ENCODE peak calls at places on chromosomes 11 and 22, in ten cellular contexts. J, S, F, B, I, M, W, A, C and K are unnamed samples. For H3K9me3, the result is how much of the 10 kb centered on the place peaks cover.

GRCh38 chr22:37808294-37808657 is 542 bp downstream of the GCAT start:
- DNase-seq in J (no peak), S (peak), F (no peak), B (no peak), I (no peak), M (peak), W (peak), A (no peak), C (no peak), K (no peak)

GRCh38 chr11:67464411-67465189 is 4.5 kb downstream of the TMEM134 start:
- DNase-seq in J (peak), S (peak), F (peak), B (no peak), I (peak), M (peak), W (peak), A (peak), C (peak), K (peak)

GRCh38 chr11:66494935-66495334 is 14.7 kb downstream of the DPP3 start:
- DNase-seq in J (no peak), S (no peak), F (no peak), B (no peak), I (peak), M (no peak), W (no peak), A (no peak), C (no peak), K (no peak)

GRCh38 chr11:64925536-64926449 is 1.3 kb downstream of the PPP2R5B start:
- DNase-seq in J (no peak), S (no peak), F (peak), B (no peak), I (peak), M (no peak), W (peak), A (no peak), C (no peak), K (no peak)

GRCh38 chr11:13760115-13760514 is 91.6 kb downstream of the FAR1 start:
- DNase-seq in J (no peak), S (peak), F (no peak), B (no peak), I (no peak), M (peak), W (no peak), A (no peak), C (no peak), K (no peak)

GRCh38 chr11:100308202-100308601 is 378.9 kb upstream of the ARHGAP42 start:
- DNase-seq in J (no peak), S (no peak), F (no peak), B (no peak), I (no peak), M (no peak), W (no peak), A (no peak), C (no peak), K (no peak)

GRCh38 chr22:38817196-38817595 is 23.3 kb upstream of the DNAL4 start:
- DNase-seq in J (no peak), S (no peak), F (no peak), B (no peak), I (no peak), M (no peak), W (no peak), A (no peak), C (no peak), K (no peak)

GRCh38 chr11:121656333-121657090 is 203.7 kb upstream of the SORL1-AS1 start:
- DNase-seq in J (no peak), S (no peak), F (peak), B (no peak), I (peak), M (peak), W (no peak), A (peak), C (no peak), K (no peak)

GRCh38 chr11:82930229-82930628 is 28.7 kb downstream of the DDIAS start:
- DNase-seq in J (no peak), S (no peak), F (no peak), B (no peak), I (no peak), M (no peak), W (no peak), A (no peak), C (no peak), K (no peak)

GRCh38 chr11:126697937-126698336 is 302.6 kb downstream of the KIRREL3 start:
- DNase-seq in J (no peak), S (no peak), F (no peak), B (no peak), I (no peak), M (no peak), W (no peak), A (no peak), C (no peak), K (no peak)

GRCh38 chr11:109946322-109946846 is 146.8 kb upstream of the ZC3H12C start:
- DNase-seq in J (no peak), S (peak), F (peak), B (peak), I (peak), M (peak), W (peak), A (peak), C (peak), K (no peak)

GRCh38 chr11:126544311-126545056 is 189.0 kb downstream of the ST3GAL4 start:
- DNase-seq in J (no peak), S (peak), F (no peak), B (peak), I (peak), M (peak), W (peak), A (no peak), C (peak), K (no peak)

GRCh38 chr11:117819096-117820040 is 5.2 kb downstream of the FXYD2 start:
- DNase-seq in J (no peak), S (peak), F (peak), B (peak), I (peak), M (peak), W (peak), A (peak), C (peak), K (no peak)

GRCh38 chr11:288328-289144 is at the start of gene PGGHG:
- DNase-seq in J (peak), S (no peak), F (peak), B (no peak), I (peak), M (peak), W (peak), A (peak), C (no peak), K (peak)

GRCh38 chr11:23318670-23319069 is 458.4 kb upstream of the CCDC179 start:
- DNase-seq in J (no peak), S (no peak), F (no peak), B (no peak), I (no peak), M (no peak), W (no peak), A (no peak), C (no peak), K (no peak)

GRCh38 chr11:118396097-118396501 is 5.3 kb upstream of the ATP5MG start:
- DNase-seq in J (no peak), S (no peak), F (no peak), B (no peak), I (no peak), M (no peak), W (no peak), A (no peak), C (no peak), K (no peak)

GRCh38 chr11:117096140-117096972 is 1.9 kb downstream of the SIK3 start:
- DNase-seq in J (peak), S (no peak), F (peak), B (no peak), I (peak), M (no peak), W (no peak), A (no peak), C (no peak), K (no peak)

GRCh38 chr11:107123022-107123421 is 104.7 kb upstream of the GUCY1A2 start:
- DNase-seq in J (no peak), S (no peak), F (no peak), B (no peak), I (no peak), M (no peak), W (no peak), A (no peak), C (no peak), K (no peak)

GRCh38 chr11:62124186-62125113 is 639 bp downstream of the INCENP start:
- DNase-seq in J (no peak), S (peak), F (peak), B (no peak), I (peak), M (peak), W (peak), A (no peak), C (no peak), K (no peak)

GRCh38 chr11:118998822-118999221 is 884 bp downstream of the CENATAC start:
- DNase-seq in J (no peak), S (peak), F (no peak), B (peak), I (peak), M (peak), W (no peak), A (no peak), C (no peak), K (no peak)

GRCh38 chr11:128297111-128297651 is 290.2 kb downstream of the ETS1 start:
- DNase-seq in J (no peak), S (peak), F (no peak), B (no peak), I (no peak), M (no peak), W (no peak), A (no peak), C (no peak), K (no peak)

GRCh38 chr11:69310934-69311766 is 17.2 kb downstream of the MYEOV start:
- DNase-seq in J (no peak), S (no peak), F (no peak), B (no peak), I (no peak), M (no peak), W (no peak), A (no peak), C (no peak), K (no peak)

GRCh38 chr11:45024357-45024756 is 73.7 kb upstream of the TP53I11 start:
- DNase-seq in J (no peak), S (no peak), F (no peak), B (no peak), I (no peak), M (no peak), W (no peak), A (no peak), C (no peak), K (no peak)

GRCh38 chr11:100695911-100696310 is 8.8 kb downstream of the ARHGAP42 start:
- DNase-seq in J (no peak), S (no peak), F (peak), B (no peak), I (no peak), M (no peak), W (no peak), A (no peak), C (no peak), K (no peak)

GRCh38 chr11:57598831-57599155 is 1.3 kb downstream of the SERPING1 start:
- DNase-seq in J (no peak), S (peak), F (no peak), B (no peak), I (no peak), M (peak), W (no peak), A (no peak), C (no peak), K (no peak)

GRCh38 chr11:44559207-44559943 is 6.1 kb upstream of the CD82 start:
- DNase-seq in J (no peak), S (no peak), F (no peak), B (no peak), I (peak), M (no peak), W (no peak), A (no peak), C (peak), K (no peak)

GRCh38 chr22:41927813-41928212 is 1.2 kb upstream of the TNFRSF13C start:
- DNase-seq in J (no peak), S (no peak), F (no peak), B (no peak), I (no peak), M (no peak), W (no peak), A (no peak), C (no peak), K (no peak)

DNA sequence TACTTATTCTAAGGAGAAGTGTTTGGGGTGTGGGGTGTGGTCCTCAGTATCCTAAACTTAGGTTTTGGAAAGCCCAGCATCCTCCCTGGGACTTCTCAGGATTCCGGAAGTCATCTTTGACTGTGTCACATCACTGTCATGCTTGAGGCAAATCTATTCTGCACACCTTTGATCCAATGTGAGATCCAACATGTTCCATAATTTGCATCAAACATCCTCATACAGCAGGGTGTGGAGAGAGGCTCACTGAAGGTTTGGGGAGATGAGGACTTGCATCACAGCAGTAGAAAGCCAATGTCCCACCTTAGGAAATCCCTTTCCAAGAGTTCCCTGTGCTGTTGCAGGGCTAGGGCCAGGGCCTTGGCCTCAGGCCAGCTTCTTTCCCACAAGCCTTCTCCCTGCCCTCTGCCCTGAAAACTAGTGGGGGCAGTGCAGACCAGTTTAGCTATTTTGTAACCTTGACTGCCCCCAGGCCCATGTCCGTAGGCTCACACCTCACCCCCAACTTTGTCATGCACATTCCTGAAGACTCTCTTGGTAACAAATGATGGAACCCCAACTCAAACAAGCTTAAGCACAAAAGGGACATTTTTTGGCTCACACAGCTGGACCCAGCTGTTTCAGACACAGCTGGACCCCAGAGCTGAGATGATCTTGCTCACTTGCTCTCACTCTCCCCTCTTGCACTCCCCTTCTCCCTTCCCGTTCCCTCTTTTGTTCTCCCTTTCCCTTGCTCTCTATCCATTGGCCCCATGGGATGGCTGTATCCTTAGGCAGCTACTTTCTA is 46.7 kb downstream of the KCNQ1OT1 start:
- DNase-seq in J (no peak), S (no peak), F (no peak), B (no peak), I (no peak), M (no peak), W (no peak), A (no peak), C (no peak), K (no peak)
- H3K9me3 ChIP-seq in J (under half), S (half or more), F (under half), B (half or more), I (under half), M (under half), W (under half), A (under half), C (under half), K (under half)

GRCh38 chr11:39817248-39817647 is 1642.2 kb downstream of the LRRC4C start:
- DNase-seq in J (no peak), S (no peak), F (no peak), B (no peak), I (no peak), M (no peak), W (no peak), A (no peak), C (no peak), K (no peak)
- H3K9me3 ChIP-seq in J (under half), S (under half), F (under half), B (under half), I (under half), M (under half), W (under half), A (under half), C (under half), K (under half)

GRCh38 chr11:32436751-32437405 is 1.5 kb upstream of the WT1 start:
- DNase-seq in J (no peak), S (no peak), F (no peak), B (no peak), I (peak), M (no peak), W (no peak), A (no peak), C (no peak), K (no peak)

GRCh38 chr11:32434387-32435151 is 770 bp downstream of the WT1 start:
- DNase-seq in J (no peak), S (no peak), F (no peak), B (no peak), I (peak), M (no peak), W (no peak), A (no peak), C (no peak), K (no peak)

GRCh38 chr11:32435947-32436750 is 810 bp upstream of the WT1 start:
- DNase-seq in J (no peak), S (no peak), F (no peak), B (no peak), I (peak), M (no peak), W (no peak), A (no peak), C (no peak), K (no peak)

GRCh38 chr11:32435152-32435480 is 223 bp downstream of the WT1 start:
- DNase-seq in J (no peak), S (no peak), F (no peak), B (no peak), I (no peak), M (no peak), W (no peak), A (no peak), C (no peak), K (no peak)

DNA sequence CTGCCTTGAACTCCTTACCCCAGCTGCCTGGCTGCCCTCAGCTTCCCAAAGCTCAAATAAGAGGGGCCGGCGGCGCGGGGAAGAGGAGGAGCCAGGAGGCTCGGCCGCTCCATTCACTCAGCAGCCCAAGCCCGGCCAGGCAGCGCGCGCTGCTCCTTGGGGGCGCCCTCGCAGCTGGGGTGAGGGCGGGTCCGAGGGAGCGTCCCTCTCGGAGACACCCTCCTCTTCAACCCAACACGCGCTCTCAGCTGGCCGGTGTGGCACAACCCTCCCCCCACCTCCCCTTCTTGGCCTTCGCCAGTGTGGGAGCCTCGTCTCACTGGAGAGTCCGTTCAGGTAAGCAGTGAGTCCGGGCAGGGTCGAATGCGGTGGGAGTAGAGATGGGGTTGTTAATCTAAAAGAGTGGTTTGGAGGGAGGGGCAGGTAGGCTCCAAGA is at the start of gene WT1:
- DNase-seq in J (no peak), S (no peak), F (no peak), B (no peak), I (peak), M (no peak), W (no peak), A (no peak), C (no peak), K (no peak)
- H3K9me3 ChIP-seq in J (under half), S (under half), F (under half), B (under half), I (under half), M (under half), W (under half), A (under half), C (under half), K (under half)

DNA sequence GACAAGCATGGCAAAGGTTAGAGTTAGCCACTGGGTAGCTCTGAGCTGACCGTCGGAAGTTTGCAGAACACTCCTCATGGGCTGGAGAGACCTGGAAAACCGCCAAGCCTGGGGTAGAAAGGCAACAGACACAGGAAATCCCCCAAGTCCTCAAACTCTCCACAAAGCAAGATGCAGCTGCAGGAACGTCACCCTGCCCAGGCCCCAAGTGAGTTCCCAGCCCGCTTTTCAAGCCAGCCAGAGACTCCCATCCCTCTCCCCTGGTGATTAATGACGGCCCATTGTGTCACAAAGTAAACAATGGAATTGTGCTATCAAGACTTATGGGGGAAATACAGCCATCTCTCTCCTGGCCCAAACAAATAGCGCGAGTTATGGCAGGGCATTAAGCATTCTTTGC is 633.0 kb downstream of the TBC1D22A start:
- DNase-seq in J (no peak), S (peak), F (no peak), B (no peak), I (no peak), M (peak), W (peak), A (no peak), C (no peak), K (no peak)
- H3K9me3 ChIP-seq in J (under half), S (under half), F (under half), B (under half), I (under half), M (under half), W (under half), A (under half), C (under half), K (under half)

DNA sequence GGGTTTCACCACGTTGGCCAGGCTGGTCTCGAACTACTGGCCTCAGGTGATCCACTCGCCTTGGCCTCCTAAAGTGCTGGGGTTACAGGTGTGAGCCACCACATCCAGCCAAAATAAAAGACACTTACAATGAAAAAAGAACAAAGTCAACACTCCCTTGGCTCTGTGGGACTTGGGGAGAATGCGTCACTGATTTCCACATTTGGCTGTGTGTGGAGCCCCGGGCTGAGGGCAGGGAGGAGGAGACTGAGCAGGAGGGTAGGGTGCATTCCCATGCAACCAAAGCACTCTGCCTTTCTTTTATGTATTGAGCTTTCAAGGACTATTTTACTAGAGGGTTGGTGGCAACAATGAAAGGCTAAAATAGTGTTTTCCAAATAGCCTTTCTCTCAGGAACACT is 10.3 kb upstream of the SERPIND1 start:
- DNase-seq in J (no peak), S (no peak), F (no peak), B (no peak), I (no peak), M (no peak), W (no peak), A (peak), C (no peak), K (no peak)
- H3K9me3 ChIP-seq in J (under half), S (under half), F (under half), B (under half), I (under half), M (under half), W (under half), A (under half), C (under half), K (under half)

GRCh38 chr22:11613898-11614755 is 3913.9 kb upstream of the OR11H1 start:
- DNase-seq in J (no peak), S (no peak), F (no peak), B (no peak), I (no peak), M (no peak), W (no peak), A (no peak), C (no peak), K (no peak)
- H3K9me3 ChIP-seq in J (under half), S (under half), F (under half), B (half or more), I (half or more), M (under half), W (under half), A (under half), C (under half), K (under half)

GRCh38 chr11:114622858-114623257 is 27.3 kb upstream of the NXPE4 start:
- DNase-seq in J (no peak), S (no peak), F (no peak), B (no peak), I (no peak), M (no peak), W (no peak), A (no peak), C (no peak), K (no peak)
- H3K9me3 ChIP-seq in J (under half), S (under half), F (under half), B (under half), I (under half), M (under half), W (under half), A (under half), C (under half), K (under half)

DNA sequence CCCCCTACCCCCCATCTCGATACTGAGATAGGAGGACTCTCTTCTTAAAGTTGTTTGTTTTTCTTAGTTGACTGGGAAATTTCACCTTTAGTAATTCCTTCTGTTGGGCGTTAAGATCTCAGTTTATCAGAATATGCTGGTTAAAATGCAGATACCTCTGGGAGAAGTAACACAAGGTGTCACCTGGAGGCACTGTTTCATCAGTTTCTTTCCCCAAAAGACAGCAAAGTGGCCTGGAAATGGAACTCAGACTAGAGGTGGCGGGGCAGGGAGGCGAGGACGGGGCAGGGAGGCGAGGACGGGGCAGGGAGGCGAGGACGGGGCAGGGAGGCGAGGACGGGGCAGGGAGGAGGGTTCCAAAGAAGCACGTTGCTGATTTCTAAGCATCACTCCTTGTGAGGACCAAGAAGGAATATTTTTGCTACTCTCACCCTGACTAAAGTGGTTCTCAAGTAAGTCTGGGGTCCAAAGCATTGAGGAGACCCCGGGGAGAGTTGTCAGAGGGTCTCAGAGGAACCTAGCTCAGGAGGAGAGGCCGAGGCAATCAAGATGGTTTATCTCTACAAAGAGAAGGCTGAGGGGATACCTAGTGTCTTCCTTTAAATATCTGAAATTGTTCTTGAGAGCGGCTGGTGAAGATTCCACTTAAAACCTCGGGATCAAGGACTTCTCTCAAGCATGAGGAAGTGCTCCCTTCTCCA is 147.0 kb upstream of the B3GAT1 start:
- DNase-seq in J (no peak), S (no peak), F (no peak), B (no peak), I (no peak), M (no peak), W (no peak), A (no peak), C (no peak), K (no peak)
- H3K9me3 ChIP-seq in J (under half), S (half or more), F (under half), B (half or more), I (under half), M (under half), W (under half), A (under half), C (under half), K (under half)